ENCODE peak calls at places on chromosomes 1 and 21, in five cellular contexts. V is right atrium auricular region, M is GM06990, N is NB4, G is RWPE2. B is an unnamed sample.

GRCh38 chr1:51284487-51284954 is 45.8 kb downstream of the TTC39A start:
- DNase-seq in V (peak), M (no peak), N (no peak), G (no peak), B (no peak)

GRCh38 chr1:6454856-6455751 is 10.9 kb downstream of the TNFRSF25 start:
- DNase-seq in V (no peak), M (no peak), N (peak), G (no peak), B (no peak)

GRCh38 chr1:92973203-92973907 is 12.1 kb upstream of the DIPK1A start:
- DNase-seq in V (no peak), M (no peak), N (no peak), G (no peak), B (no peak)

GRCh38 chr1:172582889-172583288 is 49.9 kb downstream of the SUCO start:
- DNase-seq in V (no peak), M (no peak), N (peak), G (no peak), B (no peak)

GRCh38 chr1:93014156-93014555 is 52.9 kb upstream of the DIPK1A start:
- DNase-seq in V (no peak), M (no peak), N (peak), G (no peak), B (no peak)

GRCh38 chr1:26984291-26984690 is 9.2 kb upstream of the TRNP1 start:
- DNase-seq in V (no peak), M (no peak), N (no peak), G (no peak), B (no peak)

GRCh38 chr1:161229896-161230295 is 4.0 kb downstream of the TOMM40L start:
- DNase-seq in V (no peak), M (no peak), N (peak), G (no peak), B (no peak)

GRCh38 chr1:116983678-116984077 is 17.9 kb upstream of the CD101 start:
- DNase-seq in V (no peak), M (no peak), N (no peak), G (no peak), B (no peak)

GRCh38 chr1:234598974-234599616 is 10.9 kb downstream of the IRF2BP2 start:
- DNase-seq in V (peak), M (no peak), N (peak), G (no peak), B (peak)

GRCh38 chr1:187920976-187921375 is 1092.2 kb downstream of the PLA2G4A start:
- DNase-seq in V (no peak), M (no peak), N (no peak), G (no peak), B (no peak)

GRCh38 chr1:177660188-177660587 is 309.7 kb downstream of the SEC16B start:
- DNase-seq in V (no peak), M (no peak), N (no peak), G (no peak), B (no peak)

GRCh38 chr1:86692636-86693035 is 11.7 kb upstream of the SH3GLB1 start:
- DNase-seq in V (no peak), M (no peak), N (no peak), G (no peak), B (no peak)

GRCh38 chr1:227917081-227917950 is 30.4 kb downstream of the WNT9A start:
- DNase-seq in V (no peak), M (no peak), N (no peak), G (no peak), B (no peak)

GRCh38 chr21:28177008-28177603 is 815.6 kb downstream of the LTN1 start:
- DNase-seq in V (no peak), M (no peak), N (no peak), G (no peak), B (no peak)

GRCh38 chr1:184379111-184379752 is 7.6 kb upstream of the C1orf21 start:
- DNase-seq in V (no peak), M (no peak), N (peak), G (no peak), B (no peak)

GRCh38 chr1:245679796-245680195 is 525.0 kb downstream of the KIF26B start:
- DNase-seq in V (no peak), M (no peak), N (peak), G (no peak), B (no peak)

GRCh38 chr1:78171736-78172590 is 126.2 kb downstream of the GIPC2 start:
- DNase-seq in V (no peak), M (no peak), N (no peak), G (no peak), B (no peak)

GRCh38 chr1:226565476-226565875 is 16.9 kb downstream of the STUM start:
- DNase-seq in V (no peak), M (no peak), N (no peak), G (no peak), B (no peak)

GRCh38 chr1:33369081-33369480 is 48.2 kb upstream of the A3GALT2 start:
- DNase-seq in V (no peak), M (no peak), N (no peak), G (no peak), B (no peak)

GRCh38 chr1:178564783-178565180 is 51.9 kb downstream of the TEX35 start:
- DNase-seq in V (no peak), M (no peak), N (no peak), G (no peak), B (no peak)

GRCh38 chr21:19246018-19246417 is 842.4 kb upstream of the TMPRSS15 start:
- DNase-seq in V (no peak), M (no peak), N (no peak), G (no peak), B (no peak)

GRCh38 chr1:157496121-157496526 is 56.2 kb downstream of the FCRL5 start:
- DNase-seq in V (no peak), M (no peak), N (peak), G (no peak), B (no peak)

GRCh38 chr1:83856381-83856780 is 142.6 kb downstream of the TTLL7 start:
- DNase-seq in V (no peak), M (no peak), N (no peak), G (no peak), B (no peak)

GRCh38 chr1:23953020-23953419 is 6.6 kb upstream of the PNRC2 start:
- DNase-seq in V (no peak), M (no peak), N (no peak), G (no peak), B (no peak)

GRCh38 chr21:36545776-36546511 is 66.0 kb upstream of the CLDN14 start:
- DNase-seq in V (no peak), M (no peak), N (no peak), G (no peak), B (peak)

GRCh38 chr1:216804107-216804506 is 80.9 kb upstream of the ESRRG start:
- DNase-seq in V (no peak), M (no peak), N (no peak), G (no peak), B (no peak)

GRCh38 chr1:107546571-107546970 is 405.7 kb downstream of the NTNG1 start:
- DNase-seq in V (no peak), M (no peak), N (no peak), G (no peak), B (no peak)

GRCh38 chr1:32703479-32704291 is 1.1 kb upstream of the SYNC start:
- DNase-seq in V (no peak), M (no peak), N (no peak), G (no peak), B (peak)

GRCh38 chr1:226064816-226065248 is 2.3 kb downstream of the H3-3A start:
- DNase-seq in V (no peak), M (peak), N (peak), G (no peak), B (no peak)

GRCh38 chr1:38123356-38123755 is 76.8 kb upstream of the POU3F1 start:
- DNase-seq in V (no peak), M (no peak), N (no peak), G (peak), B (no peak)

GRCh38 chr1:43463461-43463860 is 9.7 kb upstream of the HYI start:
- DNase-seq in V (no peak), M (no peak), N (no peak), G (no peak), B (no peak)

GRCh38 chr1:10474613-10475507 is at the start of gene PEX14:
- DNase-seq in V (peak), M (peak), N (peak), G (peak), B (peak)

GRCh38 chr1:41486892-41487728 is 2.6 kb upstream of the EDN2 start:
- DNase-seq in V (no peak), M (peak), N (no peak), G (no peak), B (no peak)

GRCh38 chr1:245365621-245366020 is 210.8 kb downstream of the KIF26B start:
- DNase-seq in V (no peak), M (no peak), N (no peak), G (no peak), B (peak)

GRCh38 chr21:17231771-17232170 is 281.1 kb upstream of the CXADR start:
- DNase-seq in V (no peak), M (no peak), N (no peak), G (no peak), B (no peak)

GRCh38 chr21:16072692-16073091 is 342.9 kb downstream of the USP25 start:
- DNase-seq in V (no peak), M (no peak), N (no peak), G (no peak), B (no peak)
- H3K4me3 ChIP-seq in V (no peak), M (no peak), N (no peak), G (no peak), B (no peak)

GRCh38 chr1:29513357-29513756 is 277.0 kb downstream of the PTPRU start:
- DNase-seq in V (peak), M (no peak), N (peak), G (peak), B (peak)
- TF ChIP-seq CTCF in V (no peak), M (peak), N (peak), G (peak), B (no peak)

GRCh38 chr1:119046429-119047039 is 58.4 kb upstream of the TBX15 start:
- DNase-seq in V (peak), M (no peak), N (no peak), G (no peak), B (no peak)
- H3K4me3 ChIP-seq in V (no peak), M (no peak), N (no peak), G (no peak), B (peak)

GRCh38 chr1:160161965-160162705 is 10.7 kb downstream of the ATP1A4 start:
- DNase-seq in V (no peak), M (peak), N (peak), G (no peak), B (no peak)
- TF ChIP-seq CTCF in V (peak), M (peak), N (peak), G (peak), B (no peak)

GRCh38 chr1:98323906-98324358 is 337.6 kb upstream of the SNX7 start:
- DNase-seq in V (peak), M (no peak), N (peak), G (peak), B (peak)
- H3K4me3 ChIP-seq in V (no peak), M (no peak), N (peak), G (no peak), B (no peak)